ENCODE peak calls at places on chromosomes 13 and 19, in ten cellular contexts. I is coronary artery, V is HL-60, U is BJ, S is mucosa of descending colon, Q is endodermal cell, W is stomach, Z is lung, Y is aorta, T is HAP-1. D is an unnamed sample.

GRCh38 chr13:98075048-98075447 is 67.8 kb upstream of the FARP1 start:
- DNase-seq in S (no peak), W (no peak), Y (no peak), I (no peak), Z (no peak), T (no peak), V (no peak), U (no peak), Q (no peak), D (no peak)

GRCh38 chr19:43618921-43619261 is 538 bp downstream of the ZNF428 start:
- DNase-seq in I (no peak), U (no peak), Y (no peak), Q (no peak), Z (no peak), T (peak; percentile 85), S (no peak), W (no peak), V (peak; percentile 73), D (peak; percentile 34)

GRCh38 chr13:75395901-75396300 is 86.1 kb downstream of the TBC1D4 start:
- DNase-seq in T (no peak), Z (no peak), W (no peak), Y (no peak), V (no peak), S (no peak), I (no peak), Q (no peak), U (no peak), D (no peak)

GRCh38 chr13:31947506-31947905 is 84.1 kb upstream of the FRY start:
- DNase-seq in Z (no peak), S (no peak), Q (no peak), U (no peak), T (no peak), I (no peak), Y (no peak), V (no peak), W (no peak), D (no peak)

GRCh38 chr13:48334534-48335127 is 31.1 kb downstream of the RB1 start:
- DNase-seq in Y (no peak), Z (no peak), Q (no peak), U (peak; percentile 9), S (peak; percentile 22), T (no peak), I (no peak), W (no peak), V (no peak), D (peak; percentile 58)

GRCh38 chr19:33298146-33298911 is 4.0 kb downstream of the CEBPA start:
- DNase-seq in Q (peak; percentile 47), S (no peak), V (peak; percentile 83), Y (no peak), W (peak; percentile 39), T (no peak), Z (no peak), U (no peak), I (no peak), D (no peak)

GRCh38 chr19:49502866-49503581 is 6.8 kb downstream of the RPS11 start:
- DNase-seq in I (no peak), T (peak; percentile 80), Y (no peak), S (peak; percentile 57), V (peak; percentile 45), Q (no peak), U (peak; percentile 49), W (peak; percentile 51), Z (no peak), D (peak; percentile 83)

GRCh38 chr19:41705393-41706174 is 2.8 kb upstream of the CEACAM5 start:
- DNase-seq in U (no peak), Y (no peak), T (peak; percentile 52), Z (no peak), V (peak; percentile 21), I (peak; percentile 26), W (no peak), Q (peak; percentile 91), S (peak; percentile 77), D (peak; percentile 4)

GRCh38 chr13:42364613-42365000 is 92.7 kb downstream of the AKAP11 start:
- DNase-seq in Z (no peak), U (no peak), I (no peak), T (no peak), Y (no peak), W (no peak), S (no peak), V (no peak), Q (peak; percentile 66), D (peak; percentile 16)

GRCh38 chr13:42355841-42356575 is 84.1 kb downstream of the AKAP11 start:
- DNase-seq in S (no peak), U (no peak), I (no peak), Y (no peak), Q (no peak), Z (no peak), V (no peak), W (no peak), T (no peak), D (no peak)

GRCh38 chr13:42363941-42364612 is 92.1 kb downstream of the AKAP11 start:
- DNase-seq in V (no peak), W (no peak), T (no peak), S (no peak), U (no peak), Z (no peak), I (no peak), Y (no peak), Q (peak; percentile 60), D (peak; percentile 57)

GRCh38 chr13:42361701-42362100 is 89.7 kb downstream of the AKAP11 start:
- DNase-seq in Y (no peak), Q (no peak), T (no peak), S (no peak), I (no peak), U (no peak), V (no peak), Z (no peak), W (no peak), D (no peak)

GRCh38 chr13:42360046-42360445 is 88.1 kb downstream of the AKAP11 start:
- DNase-seq in Y (no peak), Z (no peak), T (no peak), S (no peak), I (no peak), V (no peak), Q (no peak), W (no peak), U (no peak), D (no peak)
- H3K4me3 ChIP-seq in Y (no peak overlapping the region), Z (no peak overlapping the region), T (no peak overlapping the region), S (no peak overlapping the region), I (no peak overlapping the region), V (no peak overlapping the region), Q (no peak overlapping the region), W (no peak overlapping the region), U (no peak overlapping the region), D (no peak overlapping the region)

DNA sequence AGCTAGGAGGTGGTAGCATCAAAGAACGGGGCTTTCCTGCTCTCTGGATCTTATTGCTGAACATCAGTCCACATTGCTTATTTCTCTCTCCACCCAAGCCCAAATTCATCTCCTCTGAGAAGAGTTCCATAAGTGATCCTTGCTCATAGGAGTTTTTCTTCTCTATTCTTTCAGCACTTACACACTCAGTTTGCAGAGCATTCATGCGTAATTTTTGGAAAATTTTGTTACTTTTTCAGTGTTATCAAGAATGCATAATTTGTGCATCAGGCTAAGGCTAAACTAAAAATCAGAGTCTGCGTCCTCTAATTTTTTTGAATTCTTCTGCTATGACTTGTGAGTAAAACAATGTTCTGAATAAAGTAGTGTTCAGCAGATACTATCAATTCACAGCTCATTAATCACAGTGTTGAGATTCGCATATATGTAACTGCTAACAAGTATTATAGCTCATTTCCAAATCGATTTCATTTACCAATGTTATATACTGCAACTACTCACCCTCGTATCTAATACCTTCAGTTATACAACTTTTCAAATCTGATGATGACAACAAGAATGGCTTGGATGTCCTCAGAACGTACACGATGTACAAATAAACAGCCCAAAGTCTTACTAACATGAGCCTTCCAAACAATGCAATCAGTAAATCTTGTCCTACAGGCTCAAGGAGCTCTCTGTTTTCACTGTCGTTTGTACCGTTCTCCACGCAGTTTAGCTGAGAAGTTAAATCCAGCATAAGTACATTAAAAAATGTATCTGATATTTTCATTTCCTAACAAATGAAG is 36.3 kb upstream of the STARD13 start:
- DNase-seq in U (no peak), Q (no peak), W (no peak), Y (no peak), I (no peak), V (no peak), T (no peak), Z (no peak), S (no peak), D (peak; percentile 70)
- H3K4me3 ChIP-seq in U (peak overlapping the region; percentile 28), Q (no peak overlapping the region), W (no peak overlapping the region), Y (peak overlapping the region; percentile 82), I (peak overlapping the region; percentile 59), V (no peak overlapping the region), T (no peak overlapping the region), Z (no peak overlapping the region), S (no peak overlapping the region), D (peak overlapping the region; percentile 37)

GRCh38 chr13:114088234-114088633 is 44.2 kb downstream of the RASA3 start:
- DNase-seq in Y (no peak), W (no peak), T (no peak), V (no peak), S (no peak), I (no peak), U (no peak), Q (peak; percentile 49), Z (no peak), D (no peak)
- H3K4me3 ChIP-seq in Y (no peak overlapping the region), W (no peak overlapping the region), T (no peak overlapping the region), V (no peak overlapping the region), S (no peak overlapping the region), I (no peak overlapping the region), U (no peak overlapping the region), Q (no peak overlapping the region), Z (no peak overlapping the region), D (no peak overlapping the region)

GRCh38 chr19:50667177-50667758 is 18.0 kb downstream of the C19orf81 start:
- DNase-seq in V (no peak), U (no peak), W (no peak), Q (no peak), I (no peak), Y (no peak), S (no peak), Z (no peak), T (no peak), D (no peak)
- H3K4me3 ChIP-seq in V (no peak overlapping the region), U (no peak overlapping the region), W (no peak overlapping the region), Q (no peak overlapping the region), I (peak overlapping the region; percentile 22), Y (no peak overlapping the region), S (no peak overlapping the region), Z (no peak overlapping the region), T (no peak overlapping the region), D (no peak overlapping the region)

GRCh38 chr13:30569901-30570576 is 47.7 kb upstream of the USPL1 start:
- DNase-seq in Y (peak; percentile 61), U (peak; percentile 90), T (no peak), S (no peak), Q (peak; percentile 66), V (peak; percentile 32), W (peak; percentile 35), Z (no peak), I (no peak), D (peak; percentile 98)
- H3K4me3 ChIP-seq in Y (no peak overlapping the region), U (no peak overlapping the region), T (no peak overlapping the region), S (no peak overlapping the region), Q (no peak overlapping the region), V (no peak overlapping the region), W (no peak overlapping the region), Z (no peak overlapping the region), I (no peak overlapping the region), D (no peak overlapping the region)